ENCODE peak calls at places on chromosome 11, in five cellular contexts. I is stomach, B is heart left ventricle, C is gastrocnemius medialis, L is tibial nerve. X is an unnamed sample.

GRCh38 chr11:110156503-110156902 is 63.3 kb downstream of the ZC3H12C start:
- DNase-seq in I (no peak), L (no peak), C (no peak), B (no peak), X (no peak)

GRCh38 chr11:121488641-121489040 is 35.9 kb upstream of the SORL1-AS1 start:
- DNase-seq in C (no peak), I (no peak), B (no peak), L (no peak), X (no peak)

GRCh38 chr11:16154715-16155396 is 201.5 kb downstream of the SOX6 start:
- DNase-seq in L (no peak), C (no peak), I (peak; percentile 33), B (no peak), X (no peak)

GRCh38 chr11:6523253-6523652 is 26.2 kb downstream of the DNHD1 start:
- DNase-seq in I (no peak), L (no peak), C (no peak), B (no peak), X (no peak)

GRCh38 chr11:45931739-45932138 is 9.3 kb downstream of the LARGE2 start:
- DNase-seq in B (no peak), L (no peak), C (no peak), I (no peak), X (no peak)

GRCh38 chr11:35507688-35508087 is 17.7 kb downstream of the PAMR1 start:
- DNase-seq in I (no peak), B (no peak), L (no peak), C (no peak), X (no peak)

GRCh38 chr11:45967506-45967905 is 45.0 kb downstream of the LARGE2 start:
- DNase-seq in B (no peak), L (no peak), I (no peak), C (no peak), X (no peak)

GRCh38 chr11:75308986-75309385 is 42.5 kb downstream of the ARRB1 start:
- DNase-seq in B (no peak), L (no peak), I (no peak), C (no peak), X (no peak)

GRCh38 chr11:134509381-134510068 is 97.5 kb upstream of the B3GAT1 start:
- DNase-seq in B (no peak), I (peak; percentile 25), C (no peak), L (no peak), X (peak; percentile 70)

GRCh38 chr11:42913731-42914130 is 398.1 kb upstream of the API5 start:
- DNase-seq in C (no peak), L (no peak), I (no peak), B (no peak), X (no peak)

DNA sequence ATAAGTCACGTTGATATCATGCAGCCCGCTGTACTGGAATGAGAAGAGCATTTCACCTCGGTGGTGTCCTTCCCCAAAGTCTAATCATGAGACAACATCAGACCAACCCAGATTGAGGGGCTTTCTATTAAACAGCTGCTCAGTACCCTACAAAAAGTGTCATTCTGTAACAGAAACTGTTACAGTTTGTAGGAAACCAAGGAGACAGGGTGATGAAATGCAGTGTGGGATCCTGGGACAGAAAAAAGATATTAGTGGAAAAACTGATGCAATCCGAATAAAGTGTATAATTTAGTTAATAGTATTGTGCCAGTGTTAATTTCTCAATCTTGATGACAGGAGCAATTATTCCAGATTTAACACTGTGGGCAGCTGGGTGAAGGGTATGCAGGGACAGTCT is 128.0 kb downstream of the MICAL2 start:
- DNase-seq in B (no peak), C (no peak), I (no peak), L (no peak), X (no peak)
- H3K27ac ChIP-seq in B (no peak overlapping the region), C (no peak overlapping the region), I (peak overlapping the region; percentile 81), L (no peak overlapping the region), X (no peak overlapping the region)

GRCh38 chr11:59812220-59812619 is 1.6 kb upstream of the MRPL16 start:
- DNase-seq in L (no peak), C (no peak), B (no peak), I (no peak), X (no peak)
- H3K4me1 ChIP-seq in L (peaks cover 15% of the 10 kb centered on the region), C (peaks cover 11% of the 10 kb centered on the region), B (peaks cover 14% of the 10 kb centered on the region), I (peaks cover 13% of the 10 kb centered on the region), X (peaks cover 21% of the 10 kb centered on the region)

GRCh38 chr11:78811622-78812021 is 237.0 kb upstream of the NARS2 start:
- DNase-seq in L (no peak), B (no peak), C (no peak), I (no peak), X (no peak)
- TF ChIP-seq POLR2A in L (no peak), B (no peak), C (no peak), I (no peak), X (no peak)

DNA sequence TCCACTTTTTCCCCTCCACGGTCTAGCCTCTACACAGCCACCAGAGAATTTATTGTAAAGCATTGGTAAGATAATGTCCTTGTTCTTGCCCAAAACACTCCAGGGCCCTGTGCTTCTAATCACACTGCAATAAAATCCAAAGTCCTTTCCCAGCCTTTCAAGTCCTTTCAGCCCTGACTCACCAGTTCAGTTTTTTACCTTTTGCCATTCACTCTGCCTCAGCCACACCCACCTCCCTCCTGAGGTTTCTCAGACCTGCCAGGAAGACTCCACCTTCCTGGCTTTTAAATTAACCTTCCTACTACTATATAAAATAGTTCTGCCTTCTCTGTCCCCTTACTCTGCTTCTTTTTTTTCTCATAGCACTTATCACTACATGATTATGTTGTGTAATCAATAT is 91.0 kb upstream of the ARHGAP32 start:
- DNase-seq in B (no peak), I (peak; percentile 52), C (no peak), L (no peak), X (no peak)
- H3K27ac ChIP-seq in B (no peak overlapping the region), I (peak overlapping the region; percentile 69), C (no peak overlapping the region), L (no peak overlapping the region), X (no peak overlapping the region)

GRCh38 chr11:7579226-7579825 is 65.5 kb downstream of the PPFIBP2 start:
- DNase-seq in C (no peak), I (no peak), L (no peak), B (no peak), X (no peak)
- H3K4me1 ChIP-seq in C (peaks cover 90% of the 10 kb centered on the region), I (peaks cover 57% of the 10 kb centered on the region), L (peaks cover 98% of the 10 kb centered on the region), B (peaks cover 85% of the 10 kb centered on the region), X (peaks cover 89% of the 10 kb centered on the region)

X was measured in suprapubic skin.